ENCODE peak calls at places on chromosomes 12 and 14, in five cellular contexts. H, M, K, G and I are unnamed samples.
A peak's percentile ranks its signal among the peaks of the same experiment; 100 is the strongest.

GRCh38 chr12:50101663-50102062 is 2.1 kb upstream of the GPD1 start:
- DNase-seq in H (no peak), M (peak; percentile 58), K (peak; percentile 81), G (no peak), I (no peak)

GRCh38 chr12:74985293-74985985 is 224.2 kb downstream of the KCNC2 start:
- DNase-seq in H (no peak), M (no peak), K (no peak), G (no peak), I (no peak)

GRCh38 chr12:84727964-84728363 is 184.6 kb downstream of the SLC6A15 start:
- DNase-seq in H (no peak), M (no peak), K (peak; percentile 9), G (no peak), I (no peak)

GRCh38 chr14:64569108-64570045 is 19.6 kb downstream of the PPP1R36 start:
- DNase-seq in H (no peak), M (peak; percentile 92), K (peak; percentile 94), G (no peak), I (no peak)

GRCh38 chr14:32363761-32364160 is 34.7 kb downstream of the AKAP6 start:
- DNase-seq in H (no peak), M (no peak), K (no peak), G (no peak), I (no peak)

GRCh38 chr14:76762617-76763361 is 1.5 kb downstream of the VASH1 start:
- DNase-seq in H (no peak), M (no peak), K (peak; percentile 34), G (no peak), I (no peak)

GRCh38 chr14:59981564-59981963 is 61.6 kb downstream of the LRRC9 start:
- DNase-seq in H (no peak), M (no peak), K (no peak), G (no peak), I (no peak)

GRCh38 chr12:62841841-62842240 is 93.1 kb downstream of the PPM1H start:
- DNase-seq in H (no peak), M (no peak), K (no peak), G (no peak), I (peak; percentile 82)

GRCh38 chr14:103216857-103217256 is 93.6 kb downstream of the TNFAIP2 start:
- DNase-seq in H (no peak), M (no peak), K (no peak), G (no peak), I (no peak)

GRCh38 chr12:78600541-78600940 is 264.0 kb upstream of the SYT1 start:
- DNase-seq in H (no peak), M (no peak), K (no peak), G (no peak), I (no peak)

GRCh38 chr12:51994539-51994820 is 12.3 kb upstream of the TAMALIN start:
- DNase-seq in H (no peak), M (no peak), K (no peak), G (no peak), I (no peak)

GRCh38 chr14:89186850-89187376 is 230.1 kb downstream of the FOXN3 start:
- DNase-seq in H (no peak), M (no peak), K (peak; percentile 16), G (no peak), I (no peak)